ENCODE peak calls at places on chromosomes 7 and 10, in six cellular contexts. N, E, R, U, O and Z are unnamed samples.
A peak's percentile ranks its signal among the peaks of the same experiment; 100 is the strongest.

GRCh38 chr10:43233601-43234430 is 33.0 kb downstream of the RASGEF1A start:
- DNase-seq in R (no peak), E (no peak), O (peak; percentile 24), U (no peak), N (no peak), Z (peak; percentile 3)

GRCh38 chr7:27361522-27361921 is 118.9 kb downstream of the EVX1 start:
- DNase-seq in N (no peak), E (peak; percentile 15), O (no peak), U (no peak), R (no peak), Z (peak; percentile 45)

GRCh38 chr7:44222074-44222473 is 21.3 kb downstream of the YKT6 start:
- DNase-seq in U (no peak), R (no peak), N (no peak), O (peak; percentile 41), E (no peak), Z (no peak)

GRCh38 chr10:61842755-61843497 is 58.6 kb upstream of the ARID5B start:
- DNase-seq in O (no peak), R (no peak), U (no peak), N (no peak), E (no peak), Z (no peak)

GRCh38 chr7:44724276-44724675 is 24.4 kb upstream of the ZMIZ2 start:
- DNase-seq in U (no peak), N (no peak), O (no peak), R (no peak), E (no peak), Z (no peak)

GRCh38 chr7:95867309-95867708 is 95.0 kb downstream of the DYNC1I1 start:
- DNase-seq in N (no peak), U (no peak), R (no peak), E (no peak), O (no peak), Z (no peak)

GRCh38 chr7:100951172-100951571 is 1.8 kb downstream of the MUC3A start:
- DNase-seq in E (no peak), R (no peak), U (no peak), O (no peak), N (no peak), Z (no peak)

GRCh38 chr7:76259124-76260086 is 43.1 kb upstream of the HSPB1 start:
- DNase-seq in R (no peak), O (no peak), E (no peak), N (no peak), U (no peak), Z (no peak)

GRCh38 chr7:11726251-11727155 is 105.5 kb downstream of the THSD7A start:
- DNase-seq in R (no peak), N (no peak), U (no peak), O (peak; percentile 74), E (no peak), Z (no peak)

GRCh38 chr7:136868496-136869005 is at the start of gene CHRM2:
- DNase-seq in U (no peak), N (no peak), R (no peak), E (no peak), O (peak; percentile 64), Z (no peak)

GRCh38 chr7:129664029-129665012 is 52.8 kb downstream of the NRF1 start:
- DNase-seq in O (no peak), N (peak; percentile 68), R (no peak), U (peak; percentile 11), E (no peak), Z (no peak)

GRCh38 chr7:1027285-1028043 is 16.9 kb upstream of the GPR146 start:
- DNase-seq in O (no peak), E (peak; percentile 52), N (no peak), R (no peak), U (no peak), Z (no peak)

GRCh38 chr7:51069411-51070083 is 247.1 kb downstream of the COBL start:
- DNase-seq in O (no peak), R (no peak), U (no peak), N (no peak), E (no peak), Z (no peak)

GRCh38 chr10:132444877-132445351 is 47.9 kb downstream of the PWWP2B start:
- DNase-seq in R (no peak), N (no peak), O (no peak), U (no peak), E (no peak), Z (no peak)

GRCh38 chr7:68729361-68729760 is 868.9 kb upstream of the AUTS2 start:
- DNase-seq in N (no peak), E (no peak), R (no peak), O (no peak), U (no peak), Z (no peak)

GRCh38 chr7:105011771-105012502 is 2.1 kb upstream of the KMT2E start:
- DNase-seq in N (no peak), U (no peak), E (peak; percentile 41), O (peak; percentile 75), R (no peak), Z (peak; percentile 48)

GRCh38 chr10:35574924-35575352 is 30.2 kb upstream of the GJD4 start:
- DNase-seq in R (no peak), O (no peak), E (no peak), N (no peak), U (no peak), Z (no peak)

GRCh38 chr7:136549756-136550155 is 318.7 kb upstream of the CHRM2 start:
- DNase-seq in O (no peak), N (no peak), E (no peak), U (no peak), R (no peak), Z (no peak)

GRCh38 chr7:141291541-141291940 is 217.7 kb downstream of the TMEM178B start:
- DNase-seq in E (no peak), O (no peak), N (no peak), R (no peak), U (no peak), Z (no peak)

GRCh38 chr7:42247301-42247700 is 10.3 kb upstream of the GLI3 start:
- DNase-seq in U (no peak), N (no peak), O (no peak), R (no peak), E (no peak), Z (no peak)

GRCh38 chr10:101287922-101288638 is 58.8 kb upstream of the LBX1 start:
- DNase-seq in N (peak; percentile 58), U (no peak), R (no peak), E (no peak), O (no peak), Z (no peak)

GRCh38 chr10:67837519-67838314 is at the start of gene DNAJC12:
- DNase-seq in N (peak; percentile 56), O (no peak), E (no peak), R (no peak), U (no peak), Z (no peak)

DNA sequence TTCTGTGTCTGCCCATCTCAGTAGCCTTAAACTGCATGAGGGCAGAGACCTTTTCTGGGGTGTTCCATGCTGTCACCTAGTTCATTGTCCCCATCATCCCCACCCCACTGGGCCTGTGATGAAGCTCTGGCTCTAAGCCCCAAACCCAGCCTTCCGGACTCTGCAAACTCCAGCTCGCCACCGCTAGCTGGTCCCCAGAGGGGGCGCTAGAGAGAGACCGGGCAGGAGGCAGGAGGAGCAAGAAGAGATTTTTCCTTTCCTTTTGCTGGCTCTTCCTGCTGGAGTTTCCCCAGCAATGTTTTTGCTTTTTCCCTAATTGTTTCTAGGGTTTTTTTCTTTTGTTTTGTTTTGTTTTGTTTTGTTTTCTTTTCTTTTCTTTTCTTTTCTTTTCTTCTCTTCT is 234.4 kb downstream of the TEX36 start:
- DNase-seq in U (no peak), N (peak; percentile 28), O (no peak), E (no peak), R (no peak), Z (peak; percentile 18)
- TF ChIP-seq CTCF in U (peak; percentile 11), N (peak; percentile 48), O (no peak), E (no peak), R (no peak), Z (peak; percentile 15)

GRCh38 chr10:95268438-95268837 is 22.4 kb downstream of the PDLIM1 start:
- DNase-seq in U (no peak), O (no peak), N (no peak), E (peak; percentile 23), R (no peak), Z (no peak)
- TF ChIP-seq EP300 in U (no peak), O (no peak), N (no peak), E (peak; percentile 46), R (peak; percentile 76), Z (peak; percentile 75)

GRCh38 chr10:72242675-72243074 is 26.6 kb upstream of the ASCC1 start:
- DNase-seq in U (no peak), E (peak; percentile 82), R (peak; percentile 37), O (peak; percentile 88), N (no peak), Z (peak; percentile 39)

GRCh38 chr10:72244573-72245038 is 28.5 kb upstream of the ASCC1 start:
- DNase-seq in U (no peak), O (no peak), E (no peak), N (peak; percentile 33), R (no peak), Z (no peak)

GRCh38 chr10:72245949-72246525 is 27.7 kb upstream of the DDIT4 start:
- DNase-seq in R (no peak), U (no peak), E (no peak), N (no peak), O (no peak), Z (no peak)

GRCh38 chr10:72241853-72242252 is 25.8 kb upstream of the ASCC1 start:
- DNase-seq in O (no peak), E (no peak), N (no peak), U (no peak), R (no peak), Z (no peak)

DNA sequence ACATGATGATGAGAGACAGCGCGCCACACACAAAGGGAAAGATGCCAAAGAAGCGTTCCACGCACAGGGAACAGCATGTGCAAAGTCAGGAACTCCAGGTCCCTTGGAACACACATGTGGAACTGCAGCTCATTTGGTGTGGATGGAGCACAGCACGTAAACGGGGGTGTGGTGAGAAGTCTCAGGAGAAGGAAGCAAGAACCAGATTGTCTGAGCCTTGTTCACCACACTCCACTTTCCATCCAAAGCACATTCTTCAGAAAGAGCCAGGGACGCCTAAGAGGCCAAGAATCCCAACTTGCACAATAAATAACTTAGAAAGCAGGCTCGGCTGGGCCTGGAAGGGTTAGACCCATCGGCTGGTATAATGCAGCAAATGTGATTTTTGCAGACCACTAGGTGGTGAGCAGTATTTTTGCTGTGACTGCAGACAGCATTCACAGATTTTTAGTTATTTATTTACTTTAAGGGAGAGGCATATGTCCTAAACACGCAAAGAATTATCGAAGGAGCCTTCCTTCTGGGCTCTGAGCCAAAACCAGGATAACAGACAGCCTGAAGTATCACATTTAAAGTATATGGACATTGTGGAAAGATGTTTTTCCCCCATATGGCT is 27.9 kb upstream of the ASCC1 start:
- DNase-seq in R (peak; percentile 58), E (peak; percentile 55), U (no peak), O (peak; percentile 93), N (peak; percentile 89), Z (peak; percentile 71)
- TF ChIP-seq CTCF in R (peak; percentile 18), E (no peak), U (peak; percentile 18), O (no peak), N (peak; percentile 59), Z (peak; percentile 34)

GRCh38 chr7:47417122-47417480 is 164.8 kb downstream of the TNS3 start:
- DNase-seq in N (no peak), U (no peak), E (no peak), R (no peak), O (no peak), Z (no peak)

GRCh38 chr7:47413526-47414341 is 168.2 kb downstream of the TNS3 start:
- DNase-seq in N (no peak), R (no peak), E (no peak), U (no peak), O (peak; percentile 40), Z (no peak)

GRCh38 chr7:47416454-47417121 is 165.3 kb downstream of the TNS3 start:
- DNase-seq in O (peak; percentile 57), N (no peak), R (no peak), U (no peak), E (no peak), Z (no peak)

GRCh38 chr7:47414342-47415288 is 167.3 kb downstream of the TNS3 start:
- DNase-seq in R (no peak), O (peak; percentile 48), N (no peak), U (no peak), E (no peak), Z (no peak)

GRCh38 chr7:47415289-47416212 is 166.4 kb downstream of the TNS3 start:
- DNase-seq in U (no peak), O (peak; percentile 44), E (no peak), R (no peak), N (no peak), Z (no peak)
- TF ChIP-seq EP300 in U (no peak), O (no peak), E (no peak), R (no peak), N (no peak), Z (no peak)